ENCODE peak calls at places on chromosomes 7 and 10, in seven cellular contexts. One of them, this sample, is unnamed.

GRCh38 chr10:22017283-22018020 is 13.9 kb upstream of the DNAJC1 start:
- DNase-seq in activated naive CD8-positive, alpha-beta T cell treated with anti-CD3 and anti-CD28 coated beads, Interleukin-2, amount 50 U/mL, for 24 hours: no peak
- DNase-seq in tibial artery: no peak
- DNase-seq in omental fat pad: no peak
- DNase-seq in suprapubic skin: no peak
- DNase-seq in anterior cingulate cortex: no peak
- DNase-seq in NCI-H146: no peak
- DNase-seq in this sample: no peak

GRCh38 chr7:16411391-16411790 is 9.9 kb downstream of the CRPPA start:
- DNase-seq in omental fat pad: no peak
- DNase-seq in NCI-H146: no peak
- DNase-seq in activated naive CD8-positive, alpha-beta T cell treated with anti-CD3 and anti-CD28 coated beads, Interleukin-2, amount 50 U/mL, for 24 hours: no peak
- DNase-seq in tibial artery: no peak
- DNase-seq in suprapubic skin: no peak
- DNase-seq in anterior cingulate cortex: no peak
- DNase-seq in this sample: no peak

GRCh38 chr10:102629661-102630614 is 14.3 kb upstream of the TRIM8 start:
- DNase-seq in NCI-H146: peak
- DNase-seq in suprapubic skin: no peak
- DNase-seq in activated naive CD8-positive, alpha-beta T cell treated with anti-CD3 and anti-CD28 coated beads, Interleukin-2, amount 50 U/mL, for 24 hours: no peak
- DNase-seq in tibial artery: no peak
- DNase-seq in omental fat pad: no peak
- DNase-seq in anterior cingulate cortex: no peak
- DNase-seq in this sample: peak

GRCh38 chr7:155921804-155922506 is 109.7 kb upstream of the SHH start:
- DNase-seq in tibial artery: no peak
- DNase-seq in NCI-H146: no peak
- DNase-seq in activated naive CD8-positive, alpha-beta T cell treated with anti-CD3 and anti-CD28 coated beads, Interleukin-2, amount 50 U/mL, for 24 hours: no peak
- DNase-seq in anterior cingulate cortex: no peak
- DNase-seq in suprapubic skin: no peak
- DNase-seq in omental fat pad: no peak
- DNase-seq in this sample: no peak

GRCh38 chr7:112204776-112205347 is 1.3 kb downstream of the DOCK4 start:
- DNase-seq in omental fat pad: no peak
- DNase-seq in activated naive CD8-positive, alpha-beta T cell treated with anti-CD3 and anti-CD28 coated beads, Interleukin-2, amount 50 U/mL, for 24 hours: no peak
- DNase-seq in NCI-H146: peak
- DNase-seq in tibial artery: no peak
- DNase-seq in suprapubic skin: no peak
- DNase-seq in anterior cingulate cortex: no peak
- DNase-seq in this sample: no peak

GRCh38 chr7:97145068-97145467 is 27.6 kb downstream of the SDHAF3 start:
- DNase-seq in omental fat pad: no peak
- DNase-seq in suprapubic skin: no peak
- DNase-seq in NCI-H146: peak
- DNase-seq in tibial artery: no peak
- DNase-seq in activated naive CD8-positive, alpha-beta T cell treated with anti-CD3 and anti-CD28 coated beads, Interleukin-2, amount 50 U/mL, for 24 hours: no peak
- DNase-seq in anterior cingulate cortex: no peak
- DNase-seq in this sample: no peak

GRCh38 chr10:44675086-44675874 is 235.9 kb upstream of the TMEM72 start:
- DNase-seq in suprapubic skin: no peak
- DNase-seq in omental fat pad: no peak
- DNase-seq in tibial artery: no peak
- DNase-seq in anterior cingulate cortex: no peak
- DNase-seq in activated naive CD8-positive, alpha-beta T cell treated with anti-CD3 and anti-CD28 coated beads, Interleukin-2, amount 50 U/mL, for 24 hours: no peak
- DNase-seq in NCI-H146: no peak
- DNase-seq in this sample: no peak

GRCh38 chr10:112217413-112218390 is 34.1 kb upstream of the GPAM start:
- DNase-seq in anterior cingulate cortex: no peak
- DNase-seq in activated naive CD8-positive, alpha-beta T cell treated with anti-CD3 and anti-CD28 coated beads, Interleukin-2, amount 50 U/mL, for 24 hours: no peak
- DNase-seq in NCI-H146: no peak
- DNase-seq in tibial artery: no peak
- DNase-seq in omental fat pad: no peak
- DNase-seq in suprapubic skin: no peak
- DNase-seq in this sample: no peak

GRCh38 chr10:95500097-95500496 is 61.1 kb downstream of the SORBS1 start:
- DNase-seq in tibial artery: no peak
- DNase-seq in omental fat pad: no peak
- DNase-seq in NCI-H146: peak
- DNase-seq in activated naive CD8-positive, alpha-beta T cell treated with anti-CD3 and anti-CD28 coated beads, Interleukin-2, amount 50 U/mL, for 24 hours: no peak
- DNase-seq in anterior cingulate cortex: no peak
- DNase-seq in suprapubic skin: no peak
- DNase-seq in this sample: no peak

GRCh38 chr7:128148676-128149075 is 92.4 kb upstream of the LEP start:
- DNase-seq in activated naive CD8-positive, alpha-beta T cell treated with anti-CD3 and anti-CD28 coated beads, Interleukin-2, amount 50 U/mL, for 24 hours: no peak
- DNase-seq in NCI-H146: no peak
- DNase-seq in suprapubic skin: no peak
- DNase-seq in anterior cingulate cortex: no peak
- DNase-seq in tibial artery: no peak
- DNase-seq in omental fat pad: no peak
- DNase-seq in this sample: no peak

GRCh38 chr7:112381311-112382091 is 68.8 kb upstream of the IFRD1 start:
- DNase-seq in activated naive CD8-positive, alpha-beta T cell treated with anti-CD3 and anti-CD28 coated beads, Interleukin-2, amount 50 U/mL, for 24 hours: no peak
- DNase-seq in suprapubic skin: no peak
- DNase-seq in omental fat pad: no peak
- DNase-seq in NCI-H146: peak
- DNase-seq in anterior cingulate cortex: no peak
- DNase-seq in tibial artery: no peak
- DNase-seq in this sample: no peak

GRCh38 chr7:116689787-116690186 is 17.8 kb downstream of the MET start:
- DNase-seq in omental fat pad: no peak
- DNase-seq in NCI-H146: no peak
- DNase-seq in suprapubic skin: no peak
- DNase-seq in tibial artery: no peak
- DNase-seq in anterior cingulate cortex: no peak
- DNase-seq in activated naive CD8-positive, alpha-beta T cell treated with anti-CD3 and anti-CD28 coated beads, Interleukin-2, amount 50 U/mL, for 24 hours: no peak
- DNase-seq in this sample: no peak

GRCh38 chr10:100878291-100878910 is 34.4 kb upstream of the SLF2 start:
- DNase-seq in suprapubic skin: no peak
- DNase-seq in omental fat pad: no peak
- DNase-seq in activated naive CD8-positive, alpha-beta T cell treated with anti-CD3 and anti-CD28 coated beads, Interleukin-2, amount 50 U/mL, for 24 hours: peak
- DNase-seq in tibial artery: no peak
- DNase-seq in anterior cingulate cortex: no peak
- DNase-seq in NCI-H146: peak
- DNase-seq in this sample: peak

GRCh38 chr10:50613726-50614443 is 9.9 kb downstream of the SGMS1 start:
- DNase-seq in NCI-H146: no peak
- DNase-seq in suprapubic skin: no peak
- DNase-seq in activated naive CD8-positive, alpha-beta T cell treated with anti-CD3 and anti-CD28 coated beads, Interleukin-2, amount 50 U/mL, for 24 hours: no peak
- DNase-seq in anterior cingulate cortex: no peak
- DNase-seq in omental fat pad: no peak
- DNase-seq in tibial artery: no peak
- DNase-seq in this sample: no peak

GRCh38 chr10:51085204-51085603 is 10.9 kb downstream of the PRKG1 start:
- DNase-seq in tibial artery: no peak
- DNase-seq in anterior cingulate cortex: no peak
- DNase-seq in suprapubic skin: no peak
- DNase-seq in omental fat pad: no peak
- DNase-seq in activated naive CD8-positive, alpha-beta T cell treated with anti-CD3 and anti-CD28 coated beads, Interleukin-2, amount 50 U/mL, for 24 hours: no peak
- DNase-seq in NCI-H146: no peak
- DNase-seq in this sample: no peak

GRCh38 chr7:41977165-41977651 is 259.8 kb downstream of the GLI3 start:
- DNase-seq in tibial artery: no peak
- DNase-seq in NCI-H146: no peak
- DNase-seq in omental fat pad: no peak
- DNase-seq in suprapubic skin: no peak
- DNase-seq in anterior cingulate cortex: no peak
- DNase-seq in activated naive CD8-positive, alpha-beta T cell treated with anti-CD3 and anti-CD28 coated beads, Interleukin-2, amount 50 U/mL, for 24 hours: no peak
- DNase-seq in this sample: peak

GRCh38 chr10:35136263-35136815 is 9.7 kb downstream of the CREM start:
- DNase-seq in suprapubic skin: no peak
- DNase-seq in anterior cingulate cortex: no peak
- DNase-seq in tibial artery: no peak
- DNase-seq in omental fat pad: no peak
- DNase-seq in activated naive CD8-positive, alpha-beta T cell treated with anti-CD3 and anti-CD28 coated beads, Interleukin-2, amount 50 U/mL, for 24 hours: no peak
- DNase-seq in NCI-H146: peak
- DNase-seq in this sample: no peak

GRCh38 chr7:27129729-27130539 is 623 bp downstream of the HOXA4 start:
- DNase-seq in suprapubic skin: peak
- DNase-seq in activated naive CD8-positive, alpha-beta T cell treated with anti-CD3 and anti-CD28 coated beads, Interleukin-2, amount 50 U/mL, for 24 hours: no peak
- DNase-seq in NCI-H146: no peak
- DNase-seq in anterior cingulate cortex: no peak
- DNase-seq in omental fat pad: peak
- DNase-seq in tibial artery: no peak
- DNase-seq in this sample: no peak

GRCh38 chr10:102419561-102420442 is 834 bp upstream of the FBXL15 start:
- DNase-seq in activated naive CD8-positive, alpha-beta T cell treated with anti-CD3 and anti-CD28 coated beads, Interleukin-2, amount 50 U/mL, for 24 hours: peak
- DNase-seq in tibial artery: no peak
- DNase-seq in omental fat pad: no peak
- DNase-seq in suprapubic skin: no peak
- DNase-seq in NCI-H146: peak
- DNase-seq in anterior cingulate cortex: peak
- DNase-seq in this sample: peak

GRCh38 chr10:122018951-122019413 is 30.0 kb downstream of the TACC2 start:
- DNase-seq in NCI-H146: peak
- DNase-seq in tibial artery: no peak
- DNase-seq in omental fat pad: no peak
- DNase-seq in anterior cingulate cortex: no peak
- DNase-seq in activated naive CD8-positive, alpha-beta T cell treated with anti-CD3 and anti-CD28 coated beads, Interleukin-2, amount 50 U/mL, for 24 hours: no peak
- DNase-seq in suprapubic skin: no peak
- DNase-seq in this sample: no peak

GRCh38 chr7:128030263-128030998 is 806 bp downstream of the LRRC4 start:
- DNase-seq in anterior cingulate cortex: no peak
- DNase-seq in tibial artery: no peak
- DNase-seq in activated naive CD8-positive, alpha-beta T cell treated with anti-CD3 and anti-CD28 coated beads, Interleukin-2, amount 50 U/mL, for 24 hours: no peak
- DNase-seq in NCI-H146: no peak
- DNase-seq in suprapubic skin: no peak
- DNase-seq in omental fat pad: no peak
- DNase-seq in this sample: peak

GRCh38 chr10:61752111-61753011 is 89.6 kb downstream of the CABCOCO1 start:
- DNase-seq in NCI-H146: no peak
- DNase-seq in tibial artery: no peak
- DNase-seq in activated naive CD8-positive, alpha-beta T cell treated with anti-CD3 and anti-CD28 coated beads, Interleukin-2, amount 50 U/mL, for 24 hours: no peak
- DNase-seq in omental fat pad: no peak
- DNase-seq in suprapubic skin: no peak
- DNase-seq in anterior cingulate cortex: no peak
- DNase-seq in this sample: no peak

GRCh38 chr7:138396251-138397070 is 63.6 kb upstream of the TRIM24 start:
- DNase-seq in anterior cingulate cortex: no peak
- DNase-seq in NCI-H146: no peak
- DNase-seq in suprapubic skin: no peak
- DNase-seq in activated naive CD8-positive, alpha-beta T cell treated with anti-CD3 and anti-CD28 coated beads, Interleukin-2, amount 50 U/mL, for 24 hours: no peak
- DNase-seq in omental fat pad: no peak
- DNase-seq in tibial artery: no peak
- DNase-seq in this sample: no peak

GRCh38 chr7:137847418-137848050 is 760 bp upstream of the DGKI start:
- DNase-seq in tibial artery: no peak
- DNase-seq in NCI-H146: no peak
- DNase-seq in suprapubic skin: no peak
- DNase-seq in anterior cingulate cortex: no peak
- DNase-seq in omental fat pad: no peak
- DNase-seq in activated naive CD8-positive, alpha-beta T cell treated with anti-CD3 and anti-CD28 coated beads, Interleukin-2, amount 50 U/mL, for 24 hours: no peak
- DNase-seq in this sample: peak

GRCh38 chr10:108250954-108251620 is 1086.6 kb upstream of the SORCS1 start:
- DNase-seq in suprapubic skin: no peak
- DNase-seq in omental fat pad: no peak
- DNase-seq in activated naive CD8-positive, alpha-beta T cell treated with anti-CD3 and anti-CD28 coated beads, Interleukin-2, amount 50 U/mL, for 24 hours: no peak
- DNase-seq in anterior cingulate cortex: no peak
- DNase-seq in tibial artery: no peak
- DNase-seq in NCI-H146: no peak
- DNase-seq in this sample: no peak

GRCh38 chr7:155227788-155228458 is 69.8 kb upstream of the INSIG1 start:
- DNase-seq in NCI-H146: no peak
- DNase-seq in anterior cingulate cortex: no peak
- DNase-seq in omental fat pad: no peak
- DNase-seq in activated naive CD8-positive, alpha-beta T cell treated with anti-CD3 and anti-CD28 coated beads, Interleukin-2, amount 50 U/mL, for 24 hours: no peak
- DNase-seq in suprapubic skin: no peak
- DNase-seq in tibial artery: no peak
- DNase-seq in this sample: no peak

This sample was measured in endothelial cell.